ENCODE peak calls at places on chromosomes 1 and 21, in six cellular contexts. One of them, this sample, is unnamed.

GRCh38 chr1:33516891-33517550 is 44.6 kb downstream of the ZSCAN20 start:
- DNase-seq in tibial artery: no peak
- DNase-seq in GM13976: no peak
- DNase-seq in dorsolateral prefrontal cortex: no peak
- DNase-seq in epithelial cell of esophagus: no peak
- DNase-seq in GM20000: no peak
- DNase-seq in this sample: no peak

GRCh38 chr1:194755241-194755953 is 1569.0 kb upstream of the B3GALT2 start:
- DNase-seq in GM13976: no peak
- DNase-seq in GM20000: no peak
- DNase-seq in epithelial cell of esophagus: peak
- DNase-seq in tibial artery: no peak
- DNase-seq in dorsolateral prefrontal cortex: no peak
- DNase-seq in this sample: no peak

GRCh38 chr1:234611153-234611798 is 1.3 kb upstream of the IRF2BP2 start:
- DNase-seq in GM20000: peak
- DNase-seq in GM13976: peak
- DNase-seq in dorsolateral prefrontal cortex: no peak
- DNase-seq in tibial artery: no peak
- DNase-seq in epithelial cell of esophagus: peak
- DNase-seq in this sample: peak

GRCh38 chr1:81547261-81547911 is 253.3 kb upstream of the ADGRL2 start:
- DNase-seq in epithelial cell of esophagus: no peak
- DNase-seq in dorsolateral prefrontal cortex: no peak
- DNase-seq in tibial artery: no peak
- DNase-seq in GM13976: no peak
- DNase-seq in GM20000: no peak
- DNase-seq in this sample: no peak

GRCh38 chr1:207024202-207025143 is 8.1 kb downstream of the C1orf116 start:
- DNase-seq in tibial artery: no peak
- DNase-seq in GM20000: no peak
- DNase-seq in GM13976: no peak
- DNase-seq in dorsolateral prefrontal cortex: no peak
- DNase-seq in epithelial cell of esophagus: peak
- DNase-seq in this sample: no peak

GRCh38 chr1:44242761-44243160 is 29.5 kb downstream of the DMAP1 start:
- DNase-seq in tibial artery: no peak
- DNase-seq in GM13976: no peak
- DNase-seq in epithelial cell of esophagus: no peak
- DNase-seq in GM20000: no peak
- DNase-seq in dorsolateral prefrontal cortex: no peak
- DNase-seq in this sample: no peak

GRCh38 chr1:150562384-150563339 is 13.5 kb downstream of the ADAMTSL4 start:
- DNase-seq in epithelial cell of esophagus: peak
- DNase-seq in GM20000: peak
- DNase-seq in tibial artery: no peak
- DNase-seq in GM13976: peak
- DNase-seq in dorsolateral prefrontal cortex: no peak
- DNase-seq in this sample: no peak

GRCh38 chr1:204888294-204888693 is 17.6 kb downstream of the NFASC start:
- DNase-seq in tibial artery: no peak
- DNase-seq in dorsolateral prefrontal cortex: no peak
- DNase-seq in GM13976: no peak
- DNase-seq in GM20000: no peak
- DNase-seq in epithelial cell of esophagus: no peak
- DNase-seq in this sample: no peak

GRCh38 chr21:34986561-34987533 is 62.3 kb downstream of the RUNX1 start:
- DNase-seq in GM13976: peak
- DNase-seq in dorsolateral prefrontal cortex: no peak
- DNase-seq in tibial artery: no peak
- DNase-seq in GM20000: peak
- DNase-seq in epithelial cell of esophagus: peak
- DNase-seq in this sample: no peak

GRCh38 chr1:112700290-112701226 is 6.4 kb downstream of the RHOC start:
- DNase-seq in GM13976: peak
- DNase-seq in dorsolateral prefrontal cortex: peak
- DNase-seq in GM20000: peak
- DNase-seq in tibial artery: peak
- DNase-seq in epithelial cell of esophagus: peak
- DNase-seq in this sample: peak

GRCh38 chr1:52054496-52055065 is 410 bp downstream of the TXNDC12 start:
- DNase-seq in epithelial cell of esophagus: no peak
- DNase-seq in dorsolateral prefrontal cortex: no peak
- DNase-seq in GM20000: no peak
- DNase-seq in GM13976: no peak
- DNase-seq in tibial artery: no peak
- DNase-seq in this sample: no peak

GRCh38 chr1:202283991-202284390 is 57.7 kb downstream of the UBE2T start:
- DNase-seq in GM13976: no peak
- DNase-seq in GM20000: no peak
- DNase-seq in epithelial cell of esophagus: peak
- DNase-seq in dorsolateral prefrontal cortex: no peak
- DNase-seq in tibial artery: no peak
- DNase-seq in this sample: no peak

GRCh38 chr1:172401907-172402306 is 18.6 kb upstream of the C1orf105 start:
- DNase-seq in GM20000: no peak
- DNase-seq in GM13976: no peak
- DNase-seq in epithelial cell of esophagus: no peak
- DNase-seq in dorsolateral prefrontal cortex: no peak
- DNase-seq in tibial artery: no peak
- DNase-seq in this sample: no peak

GRCh38 chr1:226100436-226101347 is 38.2 kb downstream of the H3-3A start:
- DNase-seq in dorsolateral prefrontal cortex: peak
- DNase-seq in tibial artery: no peak
- DNase-seq in GM20000: peak
- DNase-seq in epithelial cell of esophagus: peak
- DNase-seq in GM13976: peak
- DNase-seq in this sample: no peak

DNA sequence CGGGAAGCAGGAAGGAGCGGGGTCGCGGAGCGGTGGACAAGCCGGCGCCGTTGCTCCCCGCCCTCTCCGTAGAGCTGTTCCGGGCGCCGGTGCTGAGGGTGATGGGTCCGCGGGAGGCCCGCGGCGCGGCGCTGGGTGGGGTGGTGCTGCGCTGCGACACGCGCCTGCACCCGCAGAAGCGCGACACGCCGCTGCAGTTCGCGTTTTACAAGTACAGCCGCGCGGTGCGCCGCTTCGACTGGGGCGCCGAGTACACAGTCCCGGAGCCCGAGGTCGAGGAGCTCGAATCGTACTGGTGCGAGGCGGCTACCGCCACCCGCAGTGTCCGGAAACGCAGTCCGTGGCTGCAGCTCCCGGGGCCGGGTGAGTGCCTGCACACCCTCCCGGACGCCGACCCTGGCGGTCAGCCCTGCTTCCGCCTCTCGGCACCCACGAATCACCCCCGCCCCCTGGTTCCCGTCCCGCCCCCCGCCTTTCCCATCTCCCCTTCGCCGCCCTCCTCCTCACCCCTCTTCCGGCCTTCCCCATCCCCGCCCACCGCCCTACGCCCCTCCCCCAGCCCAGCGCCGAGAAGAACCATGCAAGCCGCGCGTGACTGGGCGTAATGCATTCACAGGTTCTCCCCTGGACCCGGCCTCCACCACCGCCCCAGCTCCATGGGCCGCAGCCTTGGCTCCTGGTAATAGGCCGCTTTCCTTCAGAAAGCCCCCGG is 5.4 kb downstream of the FCRLB start:
- DNase-seq in tibial artery: peak
- DNase-seq in GM13976: peak
- DNase-seq in GM20000: peak
- DNase-seq in epithelial cell of esophagus: peak
- DNase-seq in dorsolateral prefrontal cortex: peak
- DNase-seq in this sample: peak
- TF ChIP-seq CTCF in tibial artery: no peak
- TF ChIP-seq CTCF in GM13976: no peak
- TF ChIP-seq CTCF in GM20000: no peak
- TF ChIP-seq CTCF in epithelial cell of esophagus: no peak
- TF ChIP-seq CTCF in dorsolateral prefrontal cortex: no peak
- TF ChIP-seq CTCF in this sample: no peak

GRCh38 chr1:117150316-117150715 is 28.8 kb upstream of the TRIM45 start:
- DNase-seq in tibial artery: no peak
- DNase-seq in epithelial cell of esophagus: no peak
- DNase-seq in dorsolateral prefrontal cortex: no peak
- DNase-seq in GM20000: no peak
- DNase-seq in GM13976: no peak
- DNase-seq in this sample: no peak
- TF ChIP-seq CTCF in tibial artery: no peak
- TF ChIP-seq CTCF in epithelial cell of esophagus: peak
- TF ChIP-seq CTCF in dorsolateral prefrontal cortex: no peak
- TF ChIP-seq CTCF in GM20000: no peak
- TF ChIP-seq CTCF in GM13976: no peak
- TF ChIP-seq CTCF in this sample: no peak

GRCh38 chr21:37564924-37565529 is 198.5 kb downstream of the DYRK1A start:
- DNase-seq in GM20000: no peak
- DNase-seq in tibial artery: no peak
- DNase-seq in dorsolateral prefrontal cortex: no peak
- DNase-seq in epithelial cell of esophagus: no peak
- DNase-seq in GM13976: no peak
- DNase-seq in this sample: no peak

GRCh38 chr21:37562920-37563640 is 196.5 kb downstream of the DYRK1A start:
- DNase-seq in GM20000: no peak
- DNase-seq in epithelial cell of esophagus: no peak
- DNase-seq in dorsolateral prefrontal cortex: no peak
- DNase-seq in tibial artery: no peak
- DNase-seq in GM13976: no peak
- DNase-seq in this sample: no peak

GRCh38 chr21:37564341-37564923 is 197.9 kb downstream of the DYRK1A start:
- DNase-seq in GM13976: peak
- DNase-seq in dorsolateral prefrontal cortex: peak
- DNase-seq in epithelial cell of esophagus: peak
- DNase-seq in tibial artery: peak
- DNase-seq in GM20000: peak
- DNase-seq in this sample: peak

GRCh38 chr21:37561941-37562919 is 195.7 kb downstream of the DYRK1A start:
- DNase-seq in GM13976: no peak
- DNase-seq in epithelial cell of esophagus: no peak
- DNase-seq in GM20000: no peak
- DNase-seq in dorsolateral prefrontal cortex: no peak
- DNase-seq in tibial artery: no peak
- DNase-seq in this sample: no peak

GRCh38 chr21:37563641-37564340 is 197.2 kb downstream of the DYRK1A start:
- DNase-seq in epithelial cell of esophagus: peak
- DNase-seq in GM13976: peak
- DNase-seq in GM20000: peak
- DNase-seq in tibial artery: peak
- DNase-seq in dorsolateral prefrontal cortex: peak
- DNase-seq in this sample: peak
- TF ChIP-seq CTCF in epithelial cell of esophagus: peak
- TF ChIP-seq CTCF in GM13976: peak
- TF ChIP-seq CTCF in GM20000: no peak
- TF ChIP-seq CTCF in tibial artery: peak
- TF ChIP-seq CTCF in dorsolateral prefrontal cortex: peak
- TF ChIP-seq CTCF in this sample: no peak

GRCh38 chr1:232877361-232877991 is 72.3 kb downstream of the MAP10 start:
- DNase-seq in epithelial cell of esophagus: no peak
- DNase-seq in GM13976: no peak
- DNase-seq in GM20000: no peak
- DNase-seq in tibial artery: no peak
- DNase-seq in dorsolateral prefrontal cortex: no peak
- DNase-seq in this sample: no peak

GRCh38 chr1:232878141-232878540 is 72.3 kb upstream of the NTPCR start:
- DNase-seq in GM13976: no peak
- DNase-seq in epithelial cell of esophagus: no peak
- DNase-seq in GM20000: no peak
- DNase-seq in tibial artery: no peak
- DNase-seq in dorsolateral prefrontal cortex: no peak
- DNase-seq in this sample: no peak

GRCh38 chr1:232876506-232877360 is 71.5 kb downstream of the MAP10 start:
- DNase-seq in dorsolateral prefrontal cortex: no peak
- DNase-seq in GM13976: no peak
- DNase-seq in tibial artery: no peak
- DNase-seq in GM20000: no peak
- DNase-seq in epithelial cell of esophagus: no peak
- DNase-seq in this sample: no peak

GRCh38 chr1:232884262-232884661 is 66.1 kb upstream of the NTPCR start:
- DNase-seq in tibial artery: no peak
- DNase-seq in GM13976: no peak
- DNase-seq in GM20000: no peak
- DNase-seq in epithelial cell of esophagus: peak
- DNase-seq in dorsolateral prefrontal cortex: no peak
- DNase-seq in this sample: no peak

DNA sequence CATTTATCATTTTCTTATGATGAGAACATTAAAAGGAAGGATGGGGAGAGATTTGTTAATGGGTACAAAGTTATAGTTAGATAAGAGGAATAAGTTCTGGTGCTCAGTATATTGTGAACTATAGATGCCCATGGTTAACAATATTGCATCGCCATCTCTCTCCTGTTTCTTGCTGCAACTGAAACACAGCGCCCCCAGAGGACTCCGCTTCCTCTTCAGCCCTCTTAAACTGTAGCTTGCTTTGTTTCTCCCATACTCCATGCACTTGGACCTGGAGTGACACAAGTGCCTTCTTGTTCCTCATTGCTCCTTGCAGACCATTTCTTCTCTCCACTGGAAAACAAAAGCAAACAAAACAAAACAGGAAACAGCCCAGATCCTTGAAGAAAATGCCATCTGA is 70.1 kb upstream of the NTPCR start:
- DNase-seq in tibial artery: no peak
- DNase-seq in epithelial cell of esophagus: peak
- DNase-seq in GM13976: peak
- DNase-seq in GM20000: no peak
- DNase-seq in dorsolateral prefrontal cortex: no peak
- DNase-seq in this sample: no peak
- TF ChIP-seq CTCF in tibial artery: no peak
- TF ChIP-seq CTCF in epithelial cell of esophagus: peak
- TF ChIP-seq CTCF in GM13976: peak
- TF ChIP-seq CTCF in GM20000: no peak
- TF ChIP-seq CTCF in dorsolateral prefrontal cortex: peak
- TF ChIP-seq CTCF in this sample: no peak

DNA sequence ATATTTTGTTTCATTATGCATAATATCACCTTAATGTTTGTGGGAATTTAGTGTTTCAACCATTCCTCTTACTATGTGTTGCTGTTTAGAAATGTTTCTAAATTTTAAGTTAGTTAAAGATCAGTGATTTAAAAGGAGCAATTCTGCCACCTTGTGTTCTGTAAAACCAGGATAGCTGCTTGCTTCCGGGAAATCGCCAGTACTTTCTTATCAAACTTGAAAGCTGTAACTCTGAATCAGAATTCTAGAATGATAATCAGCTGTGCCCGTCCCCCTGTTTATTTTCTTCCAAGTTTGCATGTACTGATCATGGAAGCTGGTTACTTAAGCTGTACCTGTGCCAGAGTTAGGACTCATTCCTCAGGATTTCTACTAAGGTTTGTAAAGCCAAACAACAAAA is 656.4 kb downstream of the LTN1 start:
- DNase-seq in epithelial cell of esophagus: peak
- DNase-seq in dorsolateral prefrontal cortex: no peak
- DNase-seq in tibial artery: no peak
- DNase-seq in GM13976: no peak
- DNase-seq in GM20000: no peak
- DNase-seq in this sample: no peak
- TF ChIP-seq CTCF in epithelial cell of esophagus: peak
- TF ChIP-seq CTCF in dorsolateral prefrontal cortex: peak
- TF ChIP-seq CTCF in tibial artery: peak
- TF ChIP-seq CTCF in GM13976: no peak
- TF ChIP-seq CTCF in GM20000: no peak
- TF ChIP-seq CTCF in this sample: no peak

This sample was measured in lower leg skin.